ENCODE peak calls at places on chromosomes 12 and 14, in ten cellular contexts. K, N, S, F, W, M, D, X, I and P are unnamed samples.

GRCh38 chr12:14157129-14157747 is 175.8 kb upstream of the GRIN2B start:
- DNase-seq in K (no peak), N (no peak), S (no peak), F (no peak), W (no peak), M (no peak), D (peak; percentile 79), X (no peak), I (no peak), P (no peak)

GRCh38 chr12:52014567-52015392 is 8.0 kb downstream of the TAMALIN start:
- DNase-seq in K (no peak), N (no peak), S (no peak), F (no peak), W (no peak), M (no peak), D (no peak), X (no peak), I (no peak), P (no peak)

GRCh38 chr14:101705733-101706508 is 55.6 kb upstream of the PPP2R5C start:
- DNase-seq in K (peak; percentile 71), N (no peak), S (peak; percentile 57), F (peak; percentile 36), W (no peak), M (peak; percentile 82), D (peak; percentile 89), X (no peak), I (peak; percentile 79), P (peak; percentile 28)

GRCh38 chr12:52130695-52131094 is 51.2 kb downstream of the SMIM41 start:
- DNase-seq in K (no peak), N (peak; percentile 5), S (no peak), F (no peak), W (no peak), M (no peak), D (no peak), X (no peak), I (peak; percentile 49), P (no peak)

GRCh38 chr14:96958057-96958456 is 160.9 kb downstream of the VRK1 start:
- DNase-seq in K (no peak), N (no peak), S (no peak), F (no peak), W (no peak), M (no peak), D (no peak), X (no peak), I (no peak), P (no peak)

GRCh38 chr12:11795910-11796459 is 146.5 kb downstream of the ETV6 start:
- DNase-seq in K (no peak), N (no peak), S (no peak), F (no peak), W (peak; percentile 70), M (no peak), D (no peak), X (no peak), I (no peak), P (no peak)

GRCh38 chr14:50871223-50871622 is 630 bp upstream of the ABHD12B start:
- DNase-seq in K (peak; percentile 39), N (no peak), S (no peak), F (no peak), W (no peak), M (no peak), D (no peak), X (no peak), I (no peak), P (no peak)

GRCh38 chr12:132151766-132152410 is 7.6 kb downstream of the NOC4L start:
- DNase-seq in K (no peak), N (no peak), S (no peak), F (no peak), W (no peak), M (no peak), D (no peak), X (no peak), I (peak; percentile 69), P (no peak)

GRCh38 chr12:88579572-88579940 is 715 bp downstream of the KITLG start:
- DNase-seq in K (peak; percentile 56), N (peak; percentile 66), S (peak; percentile 68), F (peak; percentile 60), W (no peak), M (peak; percentile 67), D (no peak), X (no peak), I (no peak), P (peak; percentile 18)

GRCh38 chr12:88578821-88579518 is 1.3 kb downstream of the KITLG start:
- DNase-seq in K (peak; percentile 43), N (peak; percentile 72), S (no peak), F (peak; percentile 16), W (peak; percentile 37), M (no peak), D (no peak), X (no peak), I (no peak), P (no peak)

GRCh38 chr12:88578274-88578673 is 2.0 kb downstream of the KITLG start:
- DNase-seq in K (no peak), N (no peak), S (no peak), F (no peak), W (peak; percentile 29), M (no peak), D (no peak), X (no peak), I (no peak), P (no peak)

GRCh38 chr12:88575361-88575959 is 4.8 kb downstream of the KITLG start:
- DNase-seq in K (no peak), N (no peak), S (no peak), F (no peak), W (no peak), M (no peak), D (no peak), X (no peak), I (no peak), P (no peak)

GRCh38 chr12:88577537-88577936 is 2.7 kb downstream of the KITLG start:
- DNase-seq in K (no peak), N (no peak), S (no peak), F (no peak), W (no peak), M (no peak), D (no peak), X (no peak), I (no peak), P (no peak)
- TF ChIP-seq CTCF in K (peak; percentile 37), N (peak; percentile 40), S (peak; percentile 22), F (no peak), W (no peak), M (peak; percentile 28), D (peak; percentile 48), X (no peak), I (no peak), P (peak; percentile 17)

DNA sequence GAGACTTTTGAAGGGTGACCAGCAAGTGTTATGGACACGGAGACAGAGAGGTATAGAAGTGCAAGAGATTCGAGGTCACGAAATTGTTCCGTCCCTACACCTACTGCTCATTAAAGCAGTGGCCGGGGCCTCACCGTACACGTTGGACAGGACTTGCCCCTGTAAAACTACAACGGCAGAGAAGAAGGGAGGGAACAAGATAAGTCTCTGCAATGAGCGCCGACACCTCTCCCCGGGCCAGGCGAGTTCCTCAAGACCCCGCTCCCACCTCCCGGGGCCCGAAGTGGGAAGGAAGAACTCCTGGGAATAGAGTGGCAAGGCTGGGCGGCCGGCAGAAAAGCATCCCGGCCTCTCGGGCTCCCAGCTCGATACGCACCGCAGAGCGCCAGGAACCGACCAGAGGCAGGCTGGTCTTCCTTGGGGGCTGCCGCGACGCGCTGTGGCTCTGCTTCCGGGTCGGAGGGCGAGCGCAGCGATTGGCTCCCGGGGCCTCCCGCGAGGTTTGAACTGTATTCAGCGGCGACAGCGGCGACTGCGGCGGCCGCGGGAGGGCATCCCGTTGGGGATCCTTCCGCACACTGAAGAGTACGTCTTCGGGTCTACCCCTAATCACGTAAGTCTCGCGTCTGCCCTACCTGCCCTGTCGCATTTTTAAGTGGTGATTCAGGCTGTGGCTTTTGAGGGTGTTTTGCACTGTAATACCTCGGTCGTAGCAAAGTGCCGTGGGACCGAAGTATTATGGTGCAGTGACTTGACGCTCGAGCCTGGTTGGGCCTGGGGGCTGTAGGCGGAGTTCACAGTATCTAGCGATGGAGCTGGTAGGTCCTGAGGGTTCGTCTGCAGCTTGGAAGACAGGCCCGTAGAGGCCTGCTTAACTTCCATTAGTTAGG is at the start of the genes NUP37 and PARPBP:
- DNase-seq in K (peak; percentile 91), N (peak; percentile 91), S (peak; percentile 90), F (peak; percentile 89), W (peak; percentile 84), M (peak; percentile 94), D (peak; percentile 94), X (peak; percentile 92), I (peak; percentile 91), P (peak; percentile 81)
- TF ChIP-seq EP300 in K (no peak), N (peak; percentile 35), S (no peak), F (no peak), W (no peak), M (no peak), D (no peak), X (no peak), I (no peak), P (peak; percentile 77)

DNA sequence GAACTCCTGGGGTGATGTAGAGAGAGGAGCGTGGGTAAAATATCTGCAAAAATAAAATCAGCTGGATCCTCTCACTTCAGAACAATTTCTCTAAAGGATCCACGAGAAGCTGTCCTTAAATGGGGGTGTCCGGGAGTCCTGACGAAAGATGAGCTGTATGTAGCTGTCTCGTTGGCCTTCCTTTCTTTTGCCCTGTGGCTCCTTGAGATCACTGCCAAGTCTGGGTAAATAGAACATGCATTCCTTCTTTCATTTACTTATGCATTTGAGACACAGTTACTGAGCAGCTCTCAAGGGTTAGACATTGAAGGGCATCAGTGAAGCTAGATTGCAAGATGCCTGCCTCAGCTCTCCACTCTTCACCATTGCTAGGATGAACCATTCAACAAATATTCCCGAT is 35.2 kb upstream of the TXNRD1 start:
- DNase-seq in K (no peak), N (no peak), S (no peak), F (no peak), W (no peak), M (no peak), D (no peak), X (no peak), I (no peak), P (no peak)
- H3K36me3 ChIP-seq in K (no peaks in the 10 kb centered on the region), N (no peaks in the 10 kb centered on the region), S (no peaks in the 10 kb centered on the region), F (no peaks in the 10 kb centered on the region), W (no peaks in the 10 kb centered on the region), M (no peaks in the 10 kb centered on the region), D (no peaks in the 10 kb centered on the region), X (no peaks in the 10 kb centered on the region), I (no peaks in the 10 kb centered on the region), P (no peaks in the 10 kb centered on the region)

GRCh38 chr12:58415716-58416115 is 474.3 kb downstream of the ATP23 start:
- DNase-seq in K (no peak), N (no peak), S (no peak), F (no peak), W (no peak), M (no peak), D (no peak), X (no peak), I (no peak), P (no peak)

GRCh38 chr12:58413794-58414193 is 472.4 kb downstream of the ATP23 start:
- DNase-seq in K (no peak), N (no peak), S (no peak), F (no peak), W (no peak), M (no peak), D (no peak), X (no peak), I (no peak), P (no peak)

GRCh38 chr12:58414398-58414871 is 473.1 kb downstream of the ATP23 start:
- DNase-seq in K (no peak), N (no peak), S (no peak), F (no peak), W (no peak), M (no peak), D (no peak), X (no peak), I (no peak), P (no peak)

GRCh38 chr12:58419182-58419760 is 477.9 kb downstream of the ATP23 start:
- DNase-seq in K (no peak), N (no peak), S (peak; percentile 26), F (no peak), W (no peak), M (no peak), D (no peak), X (no peak), I (no peak), P (no peak)

DNA sequence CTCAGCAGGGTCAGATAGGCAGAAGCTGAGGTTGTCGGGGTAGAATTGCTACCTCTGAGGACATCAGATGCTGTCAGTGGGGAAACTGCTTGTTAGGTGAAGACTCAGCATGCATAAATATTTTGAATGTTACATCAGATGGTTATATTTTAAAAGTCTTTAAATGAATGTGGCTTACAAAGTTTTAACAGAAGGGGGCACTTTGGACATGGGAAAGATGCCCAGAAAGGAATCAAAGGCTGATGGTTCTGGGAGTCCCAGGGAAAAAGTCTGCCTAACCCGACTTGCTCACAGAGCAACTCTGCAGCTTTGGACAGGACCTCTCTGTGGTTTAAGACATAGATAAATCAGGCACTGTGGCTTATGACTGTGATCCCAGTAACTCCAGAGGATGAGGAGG is 474.8 kb downstream of the ATP23 start:
- DNase-seq in K (no peak), N (no peak), S (no peak), F (no peak), W (no peak), M (no peak), D (no peak), X (no peak), I (no peak), P (no peak)
- TF ChIP-seq CTCF in K (no peak), N (peak; percentile 57), S (no peak), F (no peak), W (no peak), M (no peak), D (no peak), X (no peak), I (no peak), P (no peak)